ENCODE peak calls at places on chromosomes 16 and 17, in ten cellular contexts. H is skeletal muscle cell; J is effector CD4-positive, alpha-beta T cell; W is left kidney; I is EL; Y is pons; X is choroid plexus epithelial cell; P is right cardiac atrium; D is hepatic stellate cell; L is NCI-H748 treated with DMSO at 0.1 percent for 48 hours. M is an unnamed sample.

GRCh38 chr17:17114592-17115225 is 72.5 kb downstream of the MPRIP start:
- DNase-seq in I (no peak), X (no peak), H (no peak), W (peak), L (no peak), D (no peak), P (no peak), Y (no peak), J (no peak), M (no peak)

GRCh38 chr17:17386143-17386800 is 83.1 kb downstream of the NT5M start:
- DNase-seq in J (no peak), D (no peak), H (no peak), Y (no peak), W (peak), P (no peak), L (no peak), X (no peak), I (no peak), M (no peak)

GRCh38 chr17:60396412-60396811 is 4.5 kb upstream of the USP32 start:
- DNase-seq in J (no peak), P (no peak), I (no peak), W (no peak), L (no peak), Y (no peak), X (no peak), H (no peak), D (no peak), M (no peak)

GRCh38 chr16:1188781-1189189 is 35.9 kb downstream of the CACNA1H start:
- DNase-seq in D (peak), Y (no peak), J (peak), L (no peak), P (peak), W (peak), I (peak), X (peak), H (no peak), M (peak)

GRCh38 chr17:68141050-68141449 is 105.5 kb downstream of the KPNA2 start:
- DNase-seq in X (no peak), L (no peak), I (peak), P (no peak), W (no peak), Y (no peak), J (no peak), H (no peak), D (no peak), M (no peak)

GRCh38 chr16:3058173-3059030 is 7.0 kb upstream of the IL32 start:
- DNase-seq in W (peak), D (no peak), J (peak), I (peak), H (no peak), L (no peak), P (peak), X (peak), Y (peak), M (no peak)

GRCh38 chr16:7482028-7482427 is 149.4 kb downstream of the RBFOX1 start:
- DNase-seq in J (no peak), D (no peak), L (no peak), X (no peak), P (no peak), Y (peak), W (no peak), I (no peak), H (no peak), M (no peak)

GRCh38 chr17:34726536-34727384 is 147.4 kb downstream of the TMEM132E start:
- DNase-seq in J (no peak), L (no peak), H (no peak), X (no peak), P (no peak), D (no peak), W (no peak), I (no peak), Y (no peak), M (no peak)

GRCh38 chr16:86528061-86528929 is 18.0 kb downstream of the FOXF1 start:
- DNase-seq in J (no peak), H (no peak), X (no peak), L (no peak), W (no peak), D (no peak), Y (no peak), P (no peak), I (no peak), M (no peak)

GRCh38 chr16:353404-354285 is 1.1 kb upstream of the AXIN1 start:
- DNase-seq in P (no peak), H (no peak), L (no peak), I (no peak), Y (no peak), W (no peak), X (no peak), D (no peak), J (no peak), M (no peak)